ENCODE peak calls at places on chromosomes 16 and 17, in ten cellular contexts. F, J, P, G, U, K, T, Z, Q and B are unnamed samples.

GRCh38 chr17:49576121-49576905 is 642 bp downstream of the NXPH3 start:
- DNase-seq in F (no peak), J (no peak), P (no peak), G (peak), U (no peak), K (no peak), T (no peak), Z (no peak), Q (peak), B (no peak)

GRCh38 chr17:83067718-83068261 is 11.6 kb upstream of the METRNL start:
- DNase-seq in F (no peak), J (no peak), P (no peak), G (no peak), U (no peak), K (no peak), T (no peak), Z (no peak), Q (no peak), B (no peak)

GRCh38 chr17:48871551-48872351 is 20.8 kb upstream of the ATP5MC1 start:
- DNase-seq in F (no peak), J (no peak), P (no peak), G (no peak), U (no peak), K (no peak), T (no peak), Z (no peak), Q (no peak), B (no peak)

GRCh38 chr17:13359774-13360173 is 242.0 kb downstream of the HS3ST3A1 start:
- DNase-seq in F (no peak), J (no peak), P (no peak), G (no peak), U (no peak), K (no peak), T (no peak), Z (no peak), Q (no peak), B (no peak)

GRCh38 chr17:82200743-82201497 is 11.7 kb downstream of the CCDC57 start:
- DNase-seq in F (no peak), J (no peak), P (no peak), G (no peak), U (peak), K (no peak), T (no peak), Z (peak), Q (no peak), B (peak)

GRCh38 chr16:72805486-72805885 is 242.4 kb downstream of the ZFHX3 start:
- DNase-seq in F (no peak), J (no peak), P (no peak), G (no peak), U (no peak), K (no peak), T (no peak), Z (no peak), Q (no peak), B (no peak)

GRCh38 chr17:5715478-5715877 is 131.2 kb upstream of the NLRP1 start:
- DNase-seq in F (no peak), J (no peak), P (no peak), G (no peak), U (no peak), K (no peak), T (no peak), Z (no peak), Q (no peak), B (no peak)

GRCh38 chr17:5943991-5944390 is 126.2 kb upstream of the WSCD1 start:
- DNase-seq in F (no peak), J (no peak), P (no peak), G (no peak), U (no peak), K (no peak), T (no peak), Z (no peak), Q (no peak), B (no peak)

GRCh38 chr17:82299452-82299851 is 18.0 kb downstream of the CD7 start:
- DNase-seq in F (no peak), J (no peak), P (no peak), G (no peak), U (no peak), K (no peak), T (no peak), Z (peak), Q (no peak), B (no peak)

GRCh38 chr17:72587773-72588511 is 467.1 kb downstream of the SOX9 start:
- DNase-seq in F (no peak), J (no peak), P (no peak), G (peak), U (no peak), K (no peak), T (no peak), Z (peak), Q (no peak), B (no peak)

GRCh38 chr16:46884513-46885293 is 541 bp downstream of the GPT2 start:
- DNase-seq in F (no peak), J (no peak), P (no peak), G (peak), U (no peak), K (no peak), T (no peak), Z (peak), Q (no peak), B (no peak)

GRCh38 chr17:1630662-1631061 is 2.0 kb upstream of the SLC43A2 start:
- DNase-seq in F (no peak), J (no peak), P (no peak), G (no peak), U (no peak), K (no peak), T (no peak), Z (no peak), Q (no peak), B (no peak)

GRCh38 chr17:17078832-17079231 is 36.6 kb downstream of the MPRIP start:
- DNase-seq in F (no peak), J (no peak), P (no peak), G (no peak), U (no peak), K (no peak), T (no peak), Z (no peak), Q (no peak), B (no peak)

GRCh38 chr17:47941246-47941997 is at the start of gene PNPO:
- DNase-seq in F (peak), J (peak), P (peak), G (peak), U (peak), K (peak), T (peak), Z (peak), Q (peak), B (peak)

GRCh38 chr17:50268632-50269287 is 5.5 kb upstream of the TMEM92 start:
- DNase-seq in F (no peak), J (no peak), P (no peak), G (no peak), U (no peak), K (no peak), T (no peak), Z (no peak), Q (no peak), B (no peak)

GRCh38 chr17:63528183-63528582 is 5.0 kb downstream of the KCNH6 start:
- DNase-seq in F (no peak), J (no peak), P (no peak), G (no peak), U (no peak), K (no peak), T (no peak), Z (no peak), Q (no peak), B (no peak)

GRCh38 chr16:17566075-17566474 is 95.3 kb upstream of the XYLT1 start:
- DNase-seq in F (no peak), J (no peak), P (no peak), G (no peak), U (no peak), K (no peak), T (no peak), Z (no peak), Q (no peak), B (no peak)

GRCh38 chr16:50366126-50366525 is 2.7 kb downstream of the BRD7 start:
- DNase-seq in F (no peak), J (no peak), P (no peak), G (no peak), U (no peak), K (no peak), T (no peak), Z (no peak), Q (no peak), B (no peak)

GRCh38 chr17:5122586-5123342 is 6.9 kb downstream of the USP6 start:
- DNase-seq in F (no peak), J (no peak), P (no peak), G (peak), U (no peak), K (no peak), T (no peak), Z (peak), Q (no peak), B (no peak)

GRCh38 chr17:40122944-40123810 is 1.4 kb downstream of the MSL1 start:
- DNase-seq in F (no peak), J (no peak), P (peak), G (no peak), U (peak), K (no peak), T (no peak), Z (peak), Q (peak), B (no peak)